ENCODE peak calls at places on chromosomes 16 and 17, in four cellular contexts. C is mammary epithelial cell; T is effector memory CD4-positive, alpha-beta T cell; L is left ventricle myocardium inferior. Z is an unnamed sample.

GRCh38 chr17:19876524-19877161 is 8.9 kb upstream of the ULK2 start:
- DNase-seq in C (no peak), T (peak; percentile 3), L (peak; percentile 64), Z (no peak)

GRCh38 chr17:33140413-33141099 is 148.9 kb downstream of the SPACA3 start:
- DNase-seq in C (no peak), T (no peak), L (no peak), Z (no peak)

GRCh38 chr16:79658301-79659001 is 57.9 kb upstream of the MAF start:
- DNase-seq in C (peak; percentile 97), T (no peak), L (no peak), Z (no peak)

GRCh38 chr17:54891176-54891821 is 9.4 kb upstream of the TOM1L1 start:
- DNase-seq in C (peak; percentile 64), T (no peak), L (no peak), Z (no peak)

GRCh38 chr16:57591086-57591869 is 37.2 kb upstream of the ADGRG1 start:
- DNase-seq in C (peak; percentile 90), T (peak; percentile 46), L (peak; percentile 68), Z (peak; percentile 27)

GRCh38 chr17:62895650-62896301 is 70.3 kb upstream of the TANC2 start:
- DNase-seq in C (peak; percentile 63), T (no peak), L (no peak), Z (no peak)

GRCh38 chr17:7043544-7044268 is at the start of gene SLC16A11:
- DNase-seq in C (no peak), T (no peak), L (peak; percentile 47), Z (no peak)

GRCh38 chr17:82844796-82845162 is 5.0 kb upstream of the ZNF750 start:
- DNase-seq in C (no peak), T (no peak), L (no peak), Z (no peak)

GRCh38 chr16:88882358-88883030 is 16.0 kb upstream of the PABPN1L start:
- DNase-seq in C (no peak), T (no peak), L (no peak), Z (no peak)

GRCh38 chr17:5049314-5049819 is 14.1 kb upstream of the SLC52A1 start:
- DNase-seq in C (no peak), T (peak; percentile 63), L (no peak), Z (no peak)

GRCh38 chr17:79171152-79171551 is 96.5 kb downstream of the ENGASE start:
- DNase-seq in C (no peak), T (no peak), L (no peak), Z (no peak)

GRCh38 chr17:41416478-41416877 is 7.9 kb downstream of the KRT37 start:
- DNase-seq in C (no peak), T (no peak), L (no peak), Z (no peak)

GRCh38 chr17:38507921-38508569 is 79.8 kb downstream of the ARHGAP23 start:
- DNase-seq in C (no peak), T (no peak), L (no peak), Z (no peak)

GRCh38 chr17:2415081-2415480 is 14.2 kb upstream of the MNT start:
- DNase-seq in C (no peak), T (no peak), L (no peak), Z (no peak)

GRCh38 chr16:10581507-10581906 is 1.1 kb upstream of the EMP2 start:
- DNase-seq in C (no peak), T (no peak), L (no peak), Z (no peak)
- H3K27ac ChIP-seq in C (no peak overlapping the region), T (no peak overlapping the region), L (peak overlapping the region; percentile 99), Z (no peak overlapping the region)

GRCh38 chr17:73588291-73589095 is 55.8 kb downstream of the SDK2 start:
- DNase-seq in C (peak; percentile 27), T (no peak), L (no peak), Z (no peak)
- H3K27ac ChIP-seq in C (no peak overlapping the region), T (no peak overlapping the region), L (no peak overlapping the region), Z (no peak overlapping the region)

GRCh38 chr16:29678691-29679267 is at the start of gene QPRT:
- DNase-seq in C (no peak), T (no peak), L (peak; percentile 46), Z (no peak)

GRCh38 chr16:29683543-29684090 is 4.6 kb downstream of the QPRT start:
- DNase-seq in C (no peak), T (no peak), L (no peak), Z (no peak)

GRCh38 chr16:29675811-29676643 is 3.0 kb upstream of the QPRT start:
- DNase-seq in C (peak; percentile 11), T (no peak), L (no peak), Z (no peak)

GRCh38 chr16:29676989-29677388 is 2.0 kb upstream of the QPRT start:
- DNase-seq in C (no peak), T (no peak), L (no peak), Z (no peak)

DNA sequence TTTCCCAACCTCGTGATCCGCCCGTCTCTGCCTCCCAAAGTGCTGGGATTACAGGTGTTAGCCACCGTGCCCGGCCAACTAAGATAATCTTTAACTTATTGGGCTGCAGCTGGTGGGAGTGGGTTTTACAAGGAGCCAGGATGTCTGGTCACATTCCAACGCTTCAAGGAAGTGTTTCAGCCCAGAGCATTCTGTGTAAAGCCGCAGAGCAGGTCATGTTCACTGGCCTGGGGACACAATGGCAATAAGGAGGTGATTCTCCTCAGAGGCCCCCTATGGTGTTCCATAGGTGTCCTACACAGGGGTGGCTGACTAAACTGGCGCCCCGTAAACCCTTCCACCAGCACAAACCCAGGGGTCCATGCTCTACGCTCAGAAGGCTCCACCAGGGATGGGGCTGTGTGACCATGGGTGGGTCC is 1.2 kb downstream of the QPRT start:
- DNase-seq in C (no peak), T (no peak), L (no peak), Z (no peak)
- H3K27ac ChIP-seq in C (no peak overlapping the region), T (no peak overlapping the region), L (no peak overlapping the region), Z (no peak overlapping the region)

DNA sequence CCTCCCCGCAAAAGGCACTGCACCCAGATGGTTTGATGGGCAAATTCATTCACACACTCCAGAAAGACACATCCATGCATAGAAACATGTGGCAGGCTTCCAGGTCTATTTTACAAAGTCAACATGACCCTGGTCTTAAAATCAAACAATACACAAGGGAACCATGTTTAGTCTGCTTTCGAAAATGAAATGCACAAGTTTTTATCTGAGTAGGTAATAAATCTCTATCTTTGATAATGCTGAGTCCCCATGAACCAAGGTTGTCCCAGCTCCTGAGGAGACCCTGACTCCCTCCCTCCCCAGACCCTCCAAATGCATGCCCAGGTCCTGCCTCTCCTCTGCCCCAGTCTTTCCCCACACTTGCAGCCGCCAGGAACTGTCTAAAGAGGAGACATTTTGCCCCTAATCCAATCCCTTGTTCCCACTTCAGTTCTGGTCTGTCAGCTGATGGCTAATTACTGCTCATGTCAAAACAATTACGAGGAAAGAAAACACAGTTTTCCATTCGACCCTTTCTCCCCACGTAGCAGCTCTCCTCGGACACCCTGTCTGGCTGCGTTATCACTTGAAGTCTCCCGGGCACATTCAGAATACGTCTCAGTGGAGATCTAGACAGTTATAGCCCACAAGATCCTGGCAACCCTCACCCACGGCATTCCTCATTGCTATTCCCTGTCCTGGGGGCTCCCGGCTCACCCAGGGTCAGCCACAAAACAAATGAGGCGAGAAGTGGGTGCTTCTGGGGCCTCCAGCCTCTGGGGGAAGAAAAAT is 68.8 kb upstream of the RCVRN start:
- DNase-seq in C (no peak), T (no peak), L (no peak), Z (no peak)
- H3K27ac ChIP-seq in C (no peak overlapping the region), T (no peak overlapping the region), L (peak overlapping the region; percentile 52), Z (no peak overlapping the region)

GRCh38 chr16:22005746-22006145 is 2.2 kb upstream of the MOSMO start:
- DNase-seq in C (no peak), T (no peak), L (no peak), Z (no peak)
- H3K27ac ChIP-seq in C (no peak overlapping the region), T (no peak overlapping the region), L (no peak overlapping the region), Z (no peak overlapping the region)

GRCh38 chr17:77332034-77332971 is 191.5 kb downstream of the SEC14L1 start:
- DNase-seq in C (no peak), T (peak; percentile 43), L (no peak), Z (no peak)
- H3K27ac ChIP-seq in C (peak overlapping the region; percentile 36), T (peak overlapping the region; percentile 76), L (peak overlapping the region; percentile 68), Z (no peak overlapping the region)

GRCh38 chr17:46190763-46191162 is 2.5 kb downstream of the KANSL1 start:
- DNase-seq in C (no peak), T (no peak), L (no peak), Z (no peak)
- H3K27ac ChIP-seq in C (peak overlapping the region; percentile 80), T (peak overlapping the region; percentile 93), L (peak overlapping the region; percentile 100), Z (peak overlapping the region; percentile 99)

GRCh38 chr17:59634632-59635561 is 15.2 kb downstream of the CLTC start:
- DNase-seq in C (peak; percentile 62), T (no peak), L (no peak), Z (no peak)
- H3K27ac ChIP-seq in C (no peak overlapping the region), T (no peak overlapping the region), L (peak overlapping the region; percentile 45), Z (no peak overlapping the region)

GRCh38 chr17:50192116-50192872 is 9.1 kb downstream of the COL1A1 start:
- DNase-seq in C (no peak), T (no peak), L (no peak), Z (no peak)

GRCh38 chr17:50192873-50193274 is 8.6 kb downstream of the COL1A1 start:
- DNase-seq in C (no peak), T (no peak), L (no peak), Z (no peak)

GRCh38 chr17:50190278-50191069 is 11.0 kb downstream of the COL1A1 start:
- DNase-seq in C (no peak), T (no peak), L (no peak), Z (no peak)

GRCh38 chr17:50189396-50190277 is 11.8 kb downstream of the COL1A1 start:
- DNase-seq in C (no peak), T (no peak), L (no peak), Z (no peak)

DNA sequence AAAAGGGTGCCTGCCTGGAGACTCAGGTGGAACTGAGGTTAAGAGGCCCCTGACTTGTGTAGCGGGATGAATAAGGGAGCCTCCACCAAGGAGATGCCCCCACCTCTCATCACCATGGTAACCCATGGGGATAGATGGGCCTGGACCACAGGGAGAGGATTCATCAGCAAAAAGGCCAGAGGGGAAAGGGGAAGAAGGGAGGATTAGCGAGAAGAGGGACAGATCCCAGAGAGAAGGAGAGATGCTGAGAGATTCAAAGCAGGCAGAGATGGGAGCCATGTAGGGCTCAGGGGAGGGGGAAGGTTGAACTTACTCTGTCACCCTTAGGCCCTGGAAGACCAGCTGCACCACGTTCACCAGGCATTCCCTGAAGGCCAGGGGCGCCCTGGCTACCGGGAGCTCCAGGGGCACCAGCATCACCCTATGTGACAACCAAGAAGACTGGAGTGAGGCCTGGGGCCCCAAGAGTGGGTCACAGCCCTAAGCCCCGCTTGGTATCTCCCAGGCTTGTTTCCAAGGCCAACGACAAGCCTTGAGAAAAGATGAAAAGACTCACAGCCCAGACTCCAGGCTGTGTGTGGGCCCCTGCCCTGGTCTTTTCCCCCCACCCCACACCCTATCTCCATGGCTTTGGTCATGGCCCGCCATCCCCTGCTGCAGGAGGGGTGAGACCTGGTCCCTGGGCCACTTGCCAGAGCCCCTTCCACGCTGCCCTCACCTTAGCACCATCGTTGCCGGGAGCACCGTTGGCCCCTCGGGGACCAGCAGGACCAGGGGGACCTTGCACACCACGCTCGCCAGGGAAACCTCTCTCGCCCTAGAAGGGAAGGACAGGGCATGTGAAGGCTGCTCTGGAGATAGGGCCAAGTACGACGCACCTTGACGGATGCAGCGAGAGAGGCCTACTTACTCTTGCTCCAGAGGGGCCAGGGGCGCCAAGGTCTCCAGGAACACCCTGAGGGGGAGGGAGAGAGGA is 10.1 kb downstream of the COL1A1 start:
- DNase-seq in C (no peak), T (no peak), L (no peak), Z (no peak)
- H3K27ac ChIP-seq in C (no peak overlapping the region), T (no peak overlapping the region), L (no peak overlapping the region), Z (no peak overlapping the region)

Z was measured in caudate nucleus.